ENCODE peak calls at places on chromosomes 5 and 9, in six cellular contexts. Z is stomach, G is sigmoid colon, W is uterus, E is body of pancreas, I is esophagus squamous epithelium. A is an unnamed sample.

GRCh38 chr5:88188458-88189132 is 80.0 kb downstream of the TMEM161B start:
- DNase-seq in G (no peak), W (no peak), I (no peak), E (no peak), Z (no peak), A (no peak)

GRCh38 chr5:154575869-154576806 is 98.1 kb upstream of the HAND1 start:
- DNase-seq in G (no peak), I (no peak), Z (no peak), W (no peak), E (no peak), A (no peak)

GRCh38 chr9:94085062-94085639 is 887 bp downstream of the PTPDC1 start:
- DNase-seq in W (no peak), Z (no peak), G (no peak), E (no peak), I (no peak), A (no peak)

GRCh38 chr9:128054090-128054489 is 13.0 kb downstream of the NAIF1 start:
- DNase-seq in Z (no peak), E (no peak), I (no peak), G (no peak), W (no peak), A (no peak)

GRCh38 chr9:130823435-130823834 is 11.6 kb upstream of the ABL1 start:
- DNase-seq in G (no peak), W (no peak), E (no peak), I (no peak), Z (no peak), A (no peak)

GRCh38 chr5:76325876-76326491 is 77.1 kb upstream of the IQGAP2 start:
- DNase-seq in G (no peak), W (no peak), E (no peak), I (no peak), Z (no peak), A (no peak)

GRCh38 chr5:61931236-61931635 is 374.8 kb upstream of the KIF2A start:
- DNase-seq in I (no peak), W (no peak), G (no peak), Z (no peak), E (no peak), A (no peak)

GRCh38 chr5:71904852-71905251 is 185.8 kb downstream of the CARTPT start:
- DNase-seq in W (no peak), G (no peak), I (no peak), E (no peak), Z (no peak), A (no peak)

GRCh38 chr9:109771084-109771483 is 8.9 kb upstream of the PALM2AKAP2 start:
- DNase-seq in G (no peak), I (no peak), Z (no peak), W (no peak), E (no peak), A (no peak)

GRCh38 chr9:123073991-123074422 is 40.5 kb downstream of the GPR21 start:
- DNase-seq in W (no peak), Z (no peak), I (no peak), E (no peak), G (no peak), A (no peak)

GRCh38 chr9:4987996-4988421 is 2.9 kb downstream of the JAK2 start:
- DNase-seq in Z (peak), E (peak), G (no peak), W (peak), I (no peak), A (peak)

GRCh38 chr5:65981969-65982368 is 55.6 kb downstream of the ERBIN start:
- DNase-seq in I (no peak), W (no peak), G (no peak), E (no peak), Z (no peak), A (no peak)

GRCh38 chr9:61670616-61671015 is 480.8 kb downstream of the SPATA31A7 start:
- DNase-seq in I (no peak), E (no peak), G (peak), Z (no peak), W (no peak), A (no peak)

GRCh38 chr9:14428781-14429230 is 114.9 kb upstream of the NFIB start:
- DNase-seq in W (peak), E (peak), I (no peak), Z (peak), G (peak), A (peak)

GRCh38 chr5:171080151-171080938 is 218.5 kb downstream of the RANBP17 start:
- DNase-seq in G (no peak), E (no peak), I (no peak), W (no peak), Z (no peak), A (no peak)

GRCh38 chr5:41924872-41925554 is at the start of gene FBXO4:
- DNase-seq in G (peak), W (peak), E (peak), Z (peak), I (peak), A (peak)

GRCh38 chr5:14166437-14166836 is 23.3 kb downstream of the TRIO start:
- DNase-seq in G (no peak), Z (no peak), E (no peak), W (no peak), I (no peak), A (no peak)

GRCh38 chr5:106680330-106680729 is 990.4 kb downstream of the EFNA5 start:
- DNase-seq in I (no peak), W (no peak), Z (no peak), E (no peak), G (no peak), A (no peak)

GRCh38 chr9:129272348-129273025 is 94.4 kb upstream of the IER5L start:
- DNase-seq in Z (no peak), G (peak), E (no peak), I (no peak), W (peak), A (no peak)

GRCh38 chr9:90914868-90915483 is 113.4 kb downstream of the SYK start:
- DNase-seq in I (no peak), W (peak), G (peak), Z (peak), E (peak), A (peak)

DNA sequence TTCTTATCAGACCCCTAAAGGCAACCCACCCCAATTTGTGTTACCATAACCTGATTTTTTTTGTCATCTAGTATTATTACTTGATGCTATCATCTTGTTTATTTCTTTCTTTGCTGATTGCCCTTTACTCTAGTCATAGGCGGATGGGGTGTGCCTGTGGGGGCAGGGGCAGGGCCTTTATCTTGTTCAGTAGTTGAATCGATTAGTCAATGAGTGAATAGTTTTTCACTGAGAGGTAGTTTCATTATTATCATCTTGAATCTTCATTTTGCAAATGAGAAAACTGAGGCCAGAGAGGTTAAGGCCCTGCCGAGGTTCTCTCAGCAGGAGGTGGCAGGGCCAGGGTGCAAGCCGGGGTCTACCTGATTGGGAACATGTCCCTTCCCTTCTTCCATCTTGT is 9.4 kb upstream of the GM2A start:
- DNase-seq in W (no peak), I (no peak), Z (no peak), E (no peak), G (no peak), A (no peak)
- H3K4me3 ChIP-seq in W (no peak), I (no peak), Z (no peak), E (no peak), G (no peak), A (no peak)

GRCh38 chr9:72529531-72529930 is 8.1 kb downstream of the TMC1 start:
- DNase-seq in W (no peak), I (no peak), E (no peak), Z (no peak), G (no peak), A (no peak)

GRCh38 chr9:72527801-72528195 is 6.4 kb downstream of the TMC1 start:
- DNase-seq in W (no peak), E (no peak), Z (no peak), I (no peak), G (no peak), A (no peak)

GRCh38 chr9:72524820-72525539 is 3.6 kb downstream of the TMC1 start:
- DNase-seq in W (no peak), G (peak), E (peak), I (no peak), Z (peak), A (peak)

DNA sequence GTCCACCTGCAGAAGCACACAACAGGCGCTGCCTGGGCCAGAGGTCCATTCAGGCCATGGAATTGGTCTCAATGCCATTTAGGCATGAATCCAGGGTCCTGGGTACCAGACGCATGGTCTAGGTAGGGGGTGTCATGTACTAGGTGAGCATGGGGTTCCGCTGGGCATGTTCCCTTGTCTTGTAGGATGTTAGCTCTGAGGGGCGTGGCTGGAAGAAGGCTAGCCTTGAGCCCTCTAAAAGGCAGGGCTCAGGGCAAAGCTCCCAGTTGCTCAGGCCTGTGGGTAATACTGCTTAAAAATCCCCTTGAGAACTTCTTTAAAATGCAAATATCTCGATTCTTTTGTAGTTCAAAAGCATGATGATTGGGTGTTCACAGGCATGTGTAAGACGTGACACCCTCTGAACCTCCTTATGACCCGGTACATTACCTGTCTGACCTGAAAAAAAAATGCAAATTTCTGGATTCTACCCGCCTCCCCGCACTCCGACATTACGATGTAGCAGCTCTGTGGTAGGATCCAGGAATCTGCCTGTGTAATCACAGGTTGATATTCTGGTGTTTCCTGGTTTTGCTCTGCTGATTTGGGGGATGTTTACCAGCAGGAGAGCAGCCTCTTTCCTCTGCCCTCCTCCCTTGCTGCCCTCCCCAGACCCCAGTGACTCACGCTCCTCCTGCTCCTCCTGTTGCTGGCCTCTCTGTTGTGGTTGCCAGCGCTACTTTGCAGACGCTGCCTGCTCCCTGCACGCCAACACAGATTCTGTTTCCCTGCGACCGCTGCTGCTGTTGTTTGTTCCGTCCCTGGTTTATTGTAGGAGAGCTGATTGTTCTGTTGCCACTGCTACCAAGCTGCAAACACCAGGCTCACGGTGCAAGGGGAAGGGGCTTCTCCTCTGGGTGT is 5.7 kb downstream of the TMC1 start:
- DNase-seq in E (peak), I (no peak), W (peak), Z (peak), G (peak), A (peak)
- TF ChIP-seq POLR2A in E (peak), I (peak), W (peak), Z (no peak), G (no peak), A (no peak)

GRCh38 chr9:81620009-81620405 is 69.3 kb downstream of the TLE1 start:
- DNase-seq in G (no peak), W (no peak), I (no peak), Z (no peak), E (no peak), A (peak)

GRCh38 chr9:81621785-81622243 is 67.5 kb downstream of the TLE1 start:
- DNase-seq in W (no peak), G (no peak), E (no peak), I (no peak), Z (no peak), A (no peak)

GRCh38 chr9:81621111-81621510 is 68.2 kb downstream of the TLE1 start:
- DNase-seq in W (no peak), E (no peak), G (no peak), I (no peak), Z (no peak), A (no peak)

GRCh38 chr9:81618923-81619322 is 70.4 kb downstream of the TLE1 start:
- DNase-seq in G (no peak), W (no peak), I (no peak), Z (no peak), E (no peak), A (no peak)

DNA sequence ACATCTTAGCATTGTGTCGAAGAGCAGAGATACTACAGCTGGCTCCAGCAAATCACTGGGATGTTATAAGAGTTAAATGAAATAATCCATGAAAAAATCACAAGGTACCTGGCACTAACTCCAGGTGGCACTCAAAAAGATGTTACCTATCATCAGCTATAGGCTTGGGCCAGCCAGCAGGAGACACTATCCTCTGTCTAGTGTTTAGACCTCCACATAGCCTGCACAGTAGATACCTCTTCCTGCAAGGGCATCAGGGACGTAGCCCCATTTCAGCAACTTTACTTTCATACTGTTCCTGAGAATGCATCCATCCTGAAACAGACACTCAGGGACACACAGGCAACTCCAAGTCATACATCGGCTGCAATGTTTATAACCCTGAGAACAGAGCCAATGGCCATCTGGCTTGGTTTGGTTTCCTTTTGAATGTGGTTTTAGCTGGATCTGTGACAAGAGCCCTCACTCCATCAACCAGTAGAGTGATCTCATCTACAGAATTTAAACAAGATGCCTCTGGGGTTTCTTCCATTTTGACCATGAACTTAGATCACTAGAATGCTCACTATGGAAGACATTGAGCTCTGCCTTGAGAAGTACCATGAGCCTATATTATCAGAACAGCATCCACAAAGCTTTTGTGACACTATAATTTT is 69.9 kb downstream of the TLE1 start:
- DNase-seq in E (no peak), W (no peak), I (no peak), Z (no peak), G (no peak), A (peak)
- H3K4me3 ChIP-seq in E (no peak), W (no peak), I (no peak), Z (no peak), G (no peak), A (no peak)

GRCh38 chr5:109688999-109689739 is 558 bp upstream of the MAN2A1 start:
- DNase-seq in I (peak), Z (peak), W (peak), G (peak), E (peak), A (peak)
- TF ChIP-seq POLR2A in I (peak), Z (peak), W (peak), G (peak), E (peak), A (peak)

GRCh38 chr9:135990468-135991429 is 29.6 kb upstream of the UBAC1 start:
- DNase-seq in G (no peak), W (no peak), E (peak), Z (peak), I (peak), A (no peak)
- H3K4me3 ChIP-seq in G (peak), W (no peak), E (no peak), Z (peak), I (no peak), A (no peak)

GRCh38 chr9:19102631-19103345 is at the start of gene HAUS6:
- DNase-seq in I (peak), W (peak), Z (peak), E (peak), G (peak), A (peak)
- TF ChIP-seq POLR2A in I (peak), W (peak), Z (peak), E (peak), G (no peak), A (no peak)

A was measured in lower leg skin.